ENCODE peak calls at places on chromosome 3, in seven cellular contexts. C is HepG2, N is NCI-H1092 treated with DMSO at 0.1 percent for 48 hours, H is nephron progenitor cell, K is GM04504, S is lower lobe of right lung, V is choroid plexus epithelial cell. D is an unnamed sample.

GRCh38 chr3:185629554-185630181 is 43.6 kb downstream of the SENP2 start:
- DNase-seq in N (no peak), H (no peak), V (peak; percentile 35), C (no peak), S (no peak), K (no peak), D (no peak)

GRCh38 chr3:170868577-170869239 is 1.3 kb downstream of the RPL22L1 start:
- DNase-seq in C (no peak), N (no peak), H (no peak), K (no peak), S (no peak), V (no peak), D (no peak)

GRCh38 chr3:63364495-63364894 is 86.4 kb downstream of the SYNPR start:
- DNase-seq in K (no peak), N (no peak), H (peak; percentile 19), C (no peak), V (peak; percentile 63), S (no peak), D (peak; percentile 28)

GRCh38 chr3:132654190-132654589 is 5.4 kb downstream of the ACAD11 start:
- DNase-seq in H (no peak), N (peak; percentile 21), S (no peak), K (no peak), V (no peak), C (no peak), D (no peak)

GRCh38 chr3:124854027-124854426 is 33.1 kb downstream of the ITGB5 start:
- DNase-seq in K (no peak), H (no peak), N (no peak), V (no peak), S (no peak), C (no peak), D (no peak)

GRCh38 chr3:127141921-127142730 is 50.8 kb upstream of the PRR23E start:
- DNase-seq in N (peak; percentile 99), S (no peak), K (no peak), H (no peak), V (no peak), C (peak; percentile 46), D (peak; percentile 88)

GRCh38 chr3:140736863-140737460 is 59.1 kb downstream of the TRIM42 start:
- DNase-seq in V (peak; percentile 81), C (peak; percentile 59), K (no peak), N (peak; percentile 48), S (no peak), H (peak; percentile 51), D (peak; percentile 70)

GRCh38 chr3:171195686-171196085 is 169.2 kb upstream of the SLC2A2 start:
- DNase-seq in S (no peak), C (no peak), H (no peak), N (no peak), K (no peak), V (no peak), D (no peak)

GRCh38 chr3:110925804-110926203 is 145.8 kb upstream of the NECTIN3 start:
- DNase-seq in N (no peak), K (no peak), H (no peak), V (no peak), S (no peak), C (no peak), D (no peak)

D was measured in hepatocyte.